ENCODE peak calls at places on chromosomes 16 and 17, in nine cellular contexts. One of them, this sample, is unnamed.

GRCh38 chr17:21523482-21524210 is 147.5 kb downstream of the KCNJ12 start:
- DNase-seq in ELF-1: peak
- DNase-seq in AG08395: no peak
- DNase-seq in T1000: no peak
- DNase-seq in hippocampal formation: no peak
- DNase-seq in HTR-8/SVneo: no peak
- DNase-seq in DMS153: no peak
- DNase-seq in stimulated activated CD4-positive, alpha-beta T cell treated with anti-CD3 and anti-CD28 coated beads, Interleukin-2, amount 100 ng/mL, for 48 hours: no peak
- DNase-seq in amniotic stem cell: no peak
- DNase-seq in this sample: no peak

GRCh38 chr16:81797443-81797842 is 18.4 kb downstream of the PLCG2 start:
- DNase-seq in T1000: no peak
- DNase-seq in stimulated activated CD4-positive, alpha-beta T cell treated with anti-CD3 and anti-CD28 coated beads, Interleukin-2, amount 100 ng/mL, for 48 hours: no peak
- DNase-seq in DMS153: no peak
- DNase-seq in ELF-1: no peak
- DNase-seq in hippocampal formation: no peak
- DNase-seq in HTR-8/SVneo: no peak
- DNase-seq in amniotic stem cell: no peak
- DNase-seq in AG08395: no peak
- DNase-seq in this sample: no peak

GRCh38 chr17:78651551-78651950 is 74.4 kb upstream of the DNAH17 start:
- DNase-seq in hippocampal formation: no peak
- DNase-seq in amniotic stem cell: no peak
- DNase-seq in HTR-8/SVneo: no peak
- DNase-seq in stimulated activated CD4-positive, alpha-beta T cell treated with anti-CD3 and anti-CD28 coated beads, Interleukin-2, amount 100 ng/mL, for 48 hours: no peak
- DNase-seq in T1000: no peak
- DNase-seq in DMS153: no peak
- DNase-seq in AG08395: no peak
- DNase-seq in ELF-1: no peak
- DNase-seq in this sample: no peak

GRCh38 chr16:88317619-88317977 is 65.2 kb upstream of the ZNF469 start:
- DNase-seq in HTR-8/SVneo: no peak
- DNase-seq in ELF-1: no peak
- DNase-seq in AG08395: peak
- DNase-seq in T1000: no peak
- DNase-seq in stimulated activated CD4-positive, alpha-beta T cell treated with anti-CD3 and anti-CD28 coated beads, Interleukin-2, amount 100 ng/mL, for 48 hours: no peak
- DNase-seq in amniotic stem cell: no peak
- DNase-seq in hippocampal formation: no peak
- DNase-seq in DMS153: no peak
- DNase-seq in this sample: no peak

GRCh38 chr17:75277664-75278071 is 6.6 kb upstream of the MIF4GD start:
- DNase-seq in stimulated activated CD4-positive, alpha-beta T cell treated with anti-CD3 and anti-CD28 coated beads, Interleukin-2, amount 100 ng/mL, for 48 hours: no peak
- DNase-seq in T1000: no peak
- DNase-seq in DMS153: no peak
- DNase-seq in hippocampal formation: no peak
- DNase-seq in amniotic stem cell: no peak
- DNase-seq in ELF-1: no peak
- DNase-seq in HTR-8/SVneo: no peak
- DNase-seq in AG08395: peak
- DNase-seq in this sample: no peak

GRCh38 chr16:27251561-27252205 is 16.9 kb downstream of the NSMCE1 start:
- DNase-seq in DMS153: no peak
- DNase-seq in AG08395: no peak
- DNase-seq in HTR-8/SVneo: no peak
- DNase-seq in T1000: no peak
- DNase-seq in stimulated activated CD4-positive, alpha-beta T cell treated with anti-CD3 and anti-CD28 coated beads, Interleukin-2, amount 100 ng/mL, for 48 hours: no peak
- DNase-seq in ELF-1: no peak
- DNase-seq in hippocampal formation: no peak
- DNase-seq in amniotic stem cell: no peak
- DNase-seq in this sample: no peak

GRCh38 chr17:55416470-55417052 is 5.1 kb downstream of the MMD start:
- DNase-seq in AG08395: no peak
- DNase-seq in T1000: no peak
- DNase-seq in stimulated activated CD4-positive, alpha-beta T cell treated with anti-CD3 and anti-CD28 coated beads, Interleukin-2, amount 100 ng/mL, for 48 hours: no peak
- DNase-seq in hippocampal formation: no peak
- DNase-seq in DMS153: no peak
- DNase-seq in ELF-1: no peak
- DNase-seq in amniotic stem cell: no peak
- DNase-seq in HTR-8/SVneo: no peak
- DNase-seq in this sample: no peak

GRCh38 chr16:12944300-12944699 is 42.9 kb downstream of the SHISA9 start:
- DNase-seq in AG08395: no peak
- DNase-seq in ELF-1: no peak
- DNase-seq in amniotic stem cell: no peak
- DNase-seq in DMS153: no peak
- DNase-seq in stimulated activated CD4-positive, alpha-beta T cell treated with anti-CD3 and anti-CD28 coated beads, Interleukin-2, amount 100 ng/mL, for 48 hours: no peak
- DNase-seq in T1000: no peak
- DNase-seq in hippocampal formation: no peak
- DNase-seq in HTR-8/SVneo: no peak
- DNase-seq in this sample: no peak

GRCh38 chr17:58331815-58332719 is 3.5 kb upstream of the TSPOAP1 start:
- DNase-seq in stimulated activated CD4-positive, alpha-beta T cell treated with anti-CD3 and anti-CD28 coated beads, Interleukin-2, amount 100 ng/mL, for 48 hours: peak
- DNase-seq in ELF-1: no peak
- DNase-seq in T1000: no peak
- DNase-seq in hippocampal formation: no peak
- DNase-seq in AG08395: no peak
- DNase-seq in DMS153: no peak
- DNase-seq in amniotic stem cell: no peak
- DNase-seq in HTR-8/SVneo: no peak
- DNase-seq in this sample: peak

GRCh38 chr17:81221842-81222619 is 734 bp downstream of the CEP131 start:
- DNase-seq in hippocampal formation: no peak
- DNase-seq in AG08395: peak
- DNase-seq in ELF-1: peak
- DNase-seq in DMS153: no peak
- DNase-seq in stimulated activated CD4-positive, alpha-beta T cell treated with anti-CD3 and anti-CD28 coated beads, Interleukin-2, amount 100 ng/mL, for 48 hours: no peak
- DNase-seq in T1000: no peak
- DNase-seq in amniotic stem cell: no peak
- DNase-seq in HTR-8/SVneo: no peak
- DNase-seq in this sample: no peak

This sample was measured in tibial nerve.